ENCODE peak calls at places on chromosomes 5 and 9, in eight cellular contexts. N is RCC 7860; H is heart left ventricle; D is activated CD8-positive, alpha-beta memory T cell treated with anti-CD3 and anti-CD28 coated beads for 1 hour; C is DMS 273 treated with DMSO at 0.1 percent for 48 hours; E is NCI-H1105 treated with DMSO at 0.1 percent for 48 hours; V is glutamatergic neuron; I is HT-29. T is an unnamed sample.

GRCh38 chr5:73673161-73673591 is 47.2 kb downstream of the ARHGEF28 start:
- DNase-seq in E (no peak), H (no peak), N (peak; percentile 13), V (no peak), C (no peak), I (peak; percentile 54), D (no peak), T (no peak)

GRCh38 chr9:111163738-111164399 is 125.6 kb upstream of the LPAR1 start:
- DNase-seq in H (no peak), V (no peak), C (no peak), N (no peak), I (no peak), E (no peak), D (no peak), T (no peak)

GRCh38 chr9:99162759-99163364 is 57.9 kb downstream of the TGFBR1 start:
- DNase-seq in I (peak; percentile 44), V (no peak), E (peak; percentile 46), H (no peak), C (no peak), D (no peak), N (peak; percentile 41), T (peak; percentile 70)

GRCh38 chr5:66757219-66757833 is 161.1 kb downstream of the MAST4 start:
- DNase-seq in V (peak; percentile 22), I (peak; percentile 62), E (peak; percentile 32), D (no peak), C (peak; percentile 1), H (peak; percentile 37), N (no peak), T (peak; percentile 42)

GRCh38 chr5:89450149-89450538 is 567.2 kb upstream of the MEF2C start:
- DNase-seq in D (no peak), I (no peak), N (no peak), E (no peak), V (no peak), H (no peak), C (no peak), T (no peak)

GRCh38 chr5:58041884-58042283 is 418.0 kb downstream of the PLK2 start:
- DNase-seq in I (no peak), V (no peak), N (no peak), H (no peak), D (no peak), C (no peak), E (no peak), T (no peak)

GRCh38 chr9:89470239-89470638 is 27.7 kb downstream of the SEMA4D start:
- DNase-seq in V (no peak), I (no peak), E (peak; percentile 52), C (no peak), D (no peak), N (no peak), H (no peak), T (peak; percentile 17)

GRCh38 chr9:93324191-93324834 is 127.2 kb upstream of the FAM120A start:
- DNase-seq in E (no peak), D (no peak), N (no peak), C (no peak), H (no peak), V (no peak), I (no peak), T (no peak)

GRCh38 chr5:131381792-131382191 is 117.9 kb downstream of the CDC42SE2 start:
- DNase-seq in C (no peak), E (no peak), N (no peak), D (no peak), I (no peak), H (no peak), V (no peak), T (no peak)

GRCh38 chr5:1270426-1270825 is 24.4 kb downstream of the TERT start:
- DNase-seq in C (no peak), H (no peak), I (no peak), N (no peak), D (no peak), E (no peak), V (no peak), T (no peak)

GRCh38 chr5:88230546-88231066 is 38.0 kb downstream of the TMEM161B start:
- DNase-seq in N (no peak), H (no peak), I (no peak), E (no peak), D (no peak), C (no peak), V (no peak), T (no peak)

GRCh38 chr9:128887914-128888350 is 6.0 kb downstream of the LRRC8A start:
- DNase-seq in V (no peak), E (no peak), I (no peak), H (no peak), D (no peak), C (no peak), N (no peak), T (no peak)

GRCh38 chr9:94101169-94101853 is 17.0 kb downstream of the PTPDC1 start:
- DNase-seq in I (no peak), D (no peak), N (no peak), V (no peak), E (no peak), C (no peak), H (no peak), T (no peak)

GRCh38 chr9:110940949-110941557 is 97.2 kb downstream of the LPAR1 start:
- DNase-seq in E (no peak), N (no peak), C (no peak), V (no peak), H (no peak), I (no peak), D (no peak), T (no peak)

GRCh38 chr5:160360310-160360709 is 10.1 kb downstream of the C1QTNF2 start:
- DNase-seq in I (no peak), C (no peak), N (no peak), V (no peak), H (no peak), D (no peak), E (no peak), T (no peak)

GRCh38 chr9:86892576-86892975 is 54.7 kb downstream of the GAS1 start:
- DNase-seq in C (no peak), V (no peak), N (no peak), E (no peak), D (no peak), I (no peak), H (no peak), T (no peak)

GRCh38 chr5:67453526-67453925 is 256.9 kb upstream of the CD180 start:
- DNase-seq in H (no peak), I (no peak), C (no peak), D (no peak), N (no peak), E (no peak), V (no peak), T (no peak)

GRCh38 chr5:148556835-148557234 is 97.5 kb downstream of the HTR4 start:
- DNase-seq in I (no peak), N (no peak), V (no peak), D (no peak), H (no peak), E (no peak), C (no peak), T (no peak)

GRCh38 chr5:40909233-40909632 is at the start of gene C7:
- DNase-seq in V (no peak), N (no peak), E (no peak), D (no peak), C (no peak), H (peak; percentile 10), I (no peak), T (no peak)

GRCh38 chr9:113488071-113488470 is 24.5 kb downstream of the RGS3 start:
- DNase-seq in D (no peak), N (no peak), I (no peak), E (no peak), H (no peak), V (no peak), C (no peak), T (no peak)

GRCh38 chr5:157506981-157507780 is 47.2 kb downstream of the NIPAL4 start:
- DNase-seq in H (no peak), I (peak; percentile 15), D (no peak), E (no peak), V (no peak), N (peak; percentile 5), C (no peak), T (no peak)

T was measured in NCI-H2171 treated with DMSO at 0.1 percent for 48 hours.